ENCODE peak calls at places on chromosomes 3 and 15, in seven cellular contexts. X is left ventricle myocardium inferior, H is H1, F is transverse colon, N is body of pancreas, G is GM23338, O is pancreas. Q is an unnamed sample.
A peak's percentile ranks its signal among the peaks of the same experiment; 100 is the strongest.

GRCh38 chr3:106130384-106131084 is 261.7 kb upstream of the CBLB start:
- DNase-seq in O (no peak), H (no peak), G (peak; percentile 3), F (no peak), X (no peak), N (no peak), Q (no peak)

GRCh38 chr15:52006702-52007340 is 12.2 kb upstream of the MAPK6 start:
- DNase-seq in H (no peak), N (no peak), X (no peak), O (no peak), F (no peak), G (no peak), Q (no peak)

GRCh38 chr15:70181626-70182255 is 84.0 kb upstream of the TLE3 start:
- DNase-seq in X (no peak), O (no peak), G (no peak), F (no peak), N (no peak), H (no peak), Q (no peak)

GRCh38 chr3:71217640-71218222 is 365.8 kb downstream of the FOXP1 start:
- DNase-seq in F (no peak), G (peak; percentile 53), H (no peak), N (no peak), O (no peak), X (no peak), Q (no peak)

GRCh38 chr15:70853855-70854668 is at the start of gene LARP6:
- DNase-seq in O (peak; percentile 83), N (peak; percentile 71), X (peak; percentile 76), F (peak; percentile 27), H (peak; percentile 85), G (peak; percentile 72), Q (peak; percentile 67)

GRCh38 chr3:13653631-13654279 is 104.8 kb downstream of the FBLN2 start:
- DNase-seq in O (no peak), N (no peak), X (no peak), H (no peak), G (no peak), F (no peak), Q (no peak)

GRCh38 chr15:73677146-73677607 is 7.0 kb upstream of the CD276 start:
- DNase-seq in X (peak; percentile 47), F (peak; percentile 76), H (peak; percentile 85), O (peak; percentile 69), G (peak; percentile 89), N (peak; percentile 85), Q (peak; percentile 77)

GRCh38 chr3:146165370-146165769 is 4.4 kb upstream of the PLOD2 start:
- DNase-seq in G (no peak), N (no peak), H (no peak), O (no peak), X (no peak), F (no peak), Q (no peak)

GRCh38 chr15:55789066-55789660 is 46.2 kb upstream of the PRTG start:
- DNase-seq in N (no peak), F (peak; percentile 24), O (no peak), G (peak; percentile 87), H (peak; percentile 88), X (peak; percentile 20), Q (no peak)

GRCh38 chr3:41097896-41098496 is 101.3 kb upstream of the CTNNB1 start:
- DNase-seq in F (no peak), N (no peak), X (no peak), G (no peak), H (no peak), O (no peak), Q (no peak)

GRCh38 chr3:129224984-129225393 is 24.4 kb upstream of the COPG1 start:
- DNase-seq in F (peak; percentile 83), N (peak; percentile 87), O (peak; percentile 71), H (no peak), G (no peak), X (peak; percentile 86), Q (peak; percentile 81)
- H3K27ac ChIP-seq in F (peak overlapping the region; percentile 83), N (peak overlapping the region; percentile 88), O (no peak overlapping the region), H (no peak overlapping the region), G (no peak overlapping the region), X (peak overlapping the region; percentile 93), Q (peak overlapping the region; percentile 71)

GRCh38 chr3:123444023-123444422 is 4.9 kb downstream of the ADCY5 start:
- DNase-seq in F (no peak), X (no peak), G (no peak), H (no peak), N (no peak), O (no peak), Q (no peak)

GRCh38 chr3:123442908-123443307 is 6.0 kb downstream of the ADCY5 start:
- DNase-seq in X (no peak), F (no peak), N (no peak), H (no peak), G (no peak), O (no peak), Q (no peak)

GRCh38 chr3:123446210-123446609 is 2.7 kb downstream of the ADCY5 start:
- DNase-seq in F (no peak), G (no peak), N (no peak), O (no peak), X (no peak), H (no peak), Q (no peak)

GRCh38 chr3:123445702-123446101 is 3.2 kb downstream of the ADCY5 start:
- DNase-seq in G (no peak), F (no peak), O (no peak), X (no peak), H (no peak), N (no peak), Q (no peak)

GRCh38 chr3:123444744-123445143 is 4.1 kb downstream of the ADCY5 start:
- DNase-seq in G (no peak), O (no peak), F (no peak), H (no peak), N (no peak), X (no peak), Q (no peak)
- TF ChIP-seq CTCF in G (no peak), O (no peak), F (no peak), H (no peak), N (peak; percentile 6), X (peak; percentile 29), Q (no peak)

GRCh38 chr3:120177907-120178306 is 83.7 kb upstream of the GSK3B start:
- DNase-seq in G (peak; percentile 56), X (no peak), N (no peak), H (no peak), F (no peak), O (no peak), Q (no peak)
- H3K27ac ChIP-seq in G (no peak overlapping the region), X (peak overlapping the region; percentile 16), N (no peak overlapping the region), H (no peak overlapping the region), F (no peak overlapping the region), O (no peak overlapping the region), Q (no peak overlapping the region)

GRCh38 chr15:29942548-29942947 is 120.3 kb upstream of the TJP1 start:
- DNase-seq in H (no peak), F (no peak), G (no peak), N (no peak), O (no peak), X (no peak), Q (no peak)

GRCh38 chr15:29939404-29939803 is 117.1 kb upstream of the TJP1 start:
- DNase-seq in X (no peak), F (no peak), G (no peak), O (no peak), H (no peak), N (no peak), Q (no peak)

GRCh38 chr15:29944925-29945324 is 122.7 kb upstream of the TJP1 start:
- DNase-seq in O (no peak), N (no peak), G (no peak), F (no peak), H (no peak), X (no peak), Q (no peak)

GRCh38 chr15:29938701-29939340 is 116.6 kb upstream of the TJP1 start:
- DNase-seq in X (no peak), H (no peak), N (no peak), G (peak; percentile 54), F (no peak), O (no peak), Q (no peak)

DNA sequence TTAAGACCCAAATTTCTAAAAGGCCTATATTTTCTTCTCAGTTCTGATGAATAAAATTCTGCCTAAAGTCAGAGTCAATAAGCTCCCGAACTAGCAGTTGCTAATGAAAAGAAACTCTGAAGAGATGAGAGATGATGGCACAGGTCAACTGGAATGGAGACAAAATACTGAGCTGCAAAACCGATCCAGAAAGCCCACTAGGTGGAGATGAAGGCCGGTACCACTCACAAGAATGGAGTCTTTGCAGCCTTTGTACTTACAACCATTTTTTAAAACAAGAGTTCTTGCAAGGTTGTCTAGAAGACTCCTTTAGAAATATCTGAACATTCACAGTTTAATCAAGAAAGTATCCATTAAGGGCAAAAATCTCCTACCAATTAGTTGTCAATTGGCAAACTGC is 119.9 kb upstream of the TJP1 start:
- DNase-seq in H (no peak), N (no peak), O (no peak), G (peak; percentile 61), F (no peak), X (no peak), Q (no peak)
- TF ChIP-seq CTCF in H (no peak), N (peak; percentile 22), O (no peak), G (peak; percentile 74), F (peak; percentile 17), X (peak; percentile 50), Q (no peak)

DNA sequence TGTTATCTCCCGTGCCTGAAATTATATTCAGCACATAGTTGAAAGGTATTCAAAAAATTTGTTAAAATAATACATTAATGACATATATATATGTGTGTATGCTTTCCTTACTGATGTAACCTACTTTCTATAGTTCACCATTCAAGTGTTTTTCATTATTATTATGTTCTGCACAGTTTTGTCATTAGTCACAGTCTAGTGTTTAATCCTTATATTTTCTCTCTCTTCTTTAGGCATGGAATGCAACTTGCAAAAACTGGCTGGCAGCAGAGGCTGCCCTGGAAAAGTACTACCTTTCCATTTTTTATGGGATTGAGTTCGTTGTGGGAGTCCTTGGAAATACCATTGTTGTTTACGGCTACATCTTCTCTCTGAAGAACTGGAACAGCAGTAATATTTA is 6.9 kb downstream of the SUCNR1 start:
- DNase-seq in O (no peak), F (no peak), H (no peak), G (no peak), N (no peak), X (no peak), Q (no peak)
- H3K27ac ChIP-seq in O (no peak overlapping the region), F (no peak overlapping the region), H (no peak overlapping the region), G (no peak overlapping the region), N (no peak overlapping the region), X (no peak overlapping the region), Q (no peak overlapping the region)

DNA sequence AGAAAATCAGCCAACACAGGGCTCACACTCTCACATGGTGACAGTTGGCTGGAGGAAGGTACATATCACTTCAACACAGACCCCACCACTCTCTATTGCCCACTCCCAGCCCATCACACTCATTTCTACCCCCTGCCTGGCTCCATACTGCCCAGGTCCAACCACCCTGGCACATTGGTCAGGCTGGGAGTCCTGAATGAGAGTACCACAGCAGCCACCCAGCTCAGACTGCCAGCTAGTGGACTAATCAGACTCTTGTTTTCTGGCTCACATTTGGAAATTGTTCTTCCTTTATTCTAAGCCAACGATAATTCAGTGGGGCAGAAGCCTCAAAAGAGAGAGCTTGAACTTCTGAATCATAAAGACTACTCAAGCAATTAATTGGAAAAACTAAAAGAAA is 20.0 kb downstream of the MRPL46 start:
- DNase-seq in H (no peak), G (no peak), X (no peak), F (no peak), N (no peak), O (no peak), Q (no peak)
- TF ChIP-seq CTCF in H (no peak), G (no peak), X (no peak), F (no peak), N (no peak), O (no peak), Q (no peak)

Q was measured in stomach.